ENCODE peak calls at places on chromosomes 4 and X, in six cellular contexts. N is NCI-H1436, H is amniotic epithelial cell, V is immature natural killer cell, P is HL-60, Z is NCI-H2107. W is an unnamed sample.

GRCh38 chrX:4841216-4841745 is 1127.8 kb upstream of the PRKX start:
- DNase-seq in N (no peak), H (no peak), V (no peak), P (no peak), Z (no peak), W (no peak)

GRCh38 chr4:188021548-188022249 is 26.1 kb downstream of the ZFP42 start:
- DNase-seq in N (no peak), H (no peak), V (no peak), P (no peak), Z (no peak), W (no peak)

GRCh38 chrX:38817004-38817703 is 15.9 kb downstream of the MID1IP1 start:
- DNase-seq in N (no peak), H (peak; percentile 77), V (no peak), P (peak; percentile 55), Z (no peak), W (peak; percentile 21)

GRCh38 chr4:171813195-171813955 is at the start of gene GALNTL6:
- DNase-seq in N (peak; percentile 15), H (peak; percentile 18), V (no peak), P (no peak), Z (no peak), W (peak; percentile 23)

GRCh38 chr4:68074397-68074796 is 55.3 kb downstream of the TMPRSS11F start:
- DNase-seq in N (no peak), H (peak; percentile 51), V (no peak), P (no peak), Z (no peak), W (no peak)

GRCh38 chr4:128427832-128428366 is 140.3 kb upstream of the PGRMC2 start:
- DNase-seq in N (peak; percentile 5), H (peak; percentile 87), V (no peak), P (peak; percentile 14), Z (peak; percentile 35), W (no peak)

GRCh38 chrX:70386240-70386639 is 36.9 kb upstream of the GDPD2 start:
- DNase-seq in N (no peak), H (peak; percentile 41), V (no peak), P (no peak), Z (no peak), W (no peak)

GRCh38 chr4:88985088-88985779 is 71.8 kb downstream of the FAM13A start:
- DNase-seq in N (no peak), H (peak; percentile 96), V (no peak), P (no peak), Z (no peak), W (no peak)

GRCh38 chrX:112636288-112636687 is 43.5 kb downstream of the LHFPL1 start:
- DNase-seq in N (no peak), H (peak; percentile 4), V (no peak), P (no peak), Z (no peak), W (no peak)

GRCh38 chr4:122716825-122717448 is 15.6 kb upstream of the BBS12 start:
- DNase-seq in N (peak; percentile 14), H (peak; percentile 65), V (peak; percentile 29), P (peak; percentile 63), Z (peak; percentile 4), W (peak; percentile 72)

GRCh38 chr4:165464813-165465381 is 86.1 kb downstream of the CPE start:
- DNase-seq in N (peak; percentile 35), H (peak; percentile 35), V (peak; percentile 3), P (peak; percentile 22), Z (no peak), W (no peak)

GRCh38 chr4:1809754-1810502 is 16.8 kb downstream of the FGFR3 start:
- DNase-seq in N (peak; percentile 49), H (peak; percentile 31), V (peak; percentile 36), P (peak; percentile 67), Z (no peak), W (peak; percentile 85)

GRCh38 chr4:114653675-114654074 is 55.1 kb downstream of the UGT8 start:
- DNase-seq in N (no peak), H (no peak), V (no peak), P (no peak), Z (no peak), W (no peak)

GRCh38 chrX:151825927-151826471 is 86.7 kb upstream of the MAGEA4 start:
- DNase-seq in N (no peak), H (peak; percentile 81), V (no peak), P (no peak), Z (no peak), W (no peak)

GRCh38 chr4:184680698-184681097 is 31.2 kb downstream of the PRIMPOL start:
- DNase-seq in N (no peak), H (no peak), V (no peak), P (no peak), Z (no peak), W (no peak)

GRCh38 chrX:7083468-7084396 is 63.8 kb upstream of the STS start:
- DNase-seq in N (no peak), H (peak; percentile 93), V (peak; percentile 78), P (peak; percentile 90), Z (peak; percentile 44), W (no peak)

GRCh38 chr4:168408620-168409019 is 71.7 kb downstream of the DDX60L start:
- DNase-seq in N (no peak), H (peak; percentile 99), V (no peak), P (no peak), Z (no peak), W (no peak)